ENCODE peak calls at places on chromosomes 7 and 10, in four cellular contexts. P is AG10803, U is adipocyte, S is skeletal muscle cell. T is an unnamed sample.

GRCh38 chr7:100689230-100690135 is 4.6 kb downstream of the GIGYF1 start:
- DNase-seq in P (no peak), U (no peak), S (no peak), T (no peak)

GRCh38 chr10:68955414-68955785 is 570 bp upstream of the DDX21 start:
- DNase-seq in S (no peak), P (peak; percentile 17), U (peak; percentile 51), T (no peak)

GRCh38 chr7:127504715-127505114 is 80.7 kb downstream of the GCC1 start:
- DNase-seq in U (peak; percentile 2), P (peak; percentile 16), S (no peak), T (peak; percentile 30)

GRCh38 chr10:29099001-29099400 is 189.9 kb upstream of the LYZL1 start:
- DNase-seq in S (no peak), P (no peak), U (no peak), T (no peak)

GRCh38 chr7:78080811-78081210 is 282.2 kb downstream of the PHTF2 start:
- DNase-seq in S (no peak), P (peak; percentile 6), U (peak; percentile 27), T (no peak)

GRCh38 chr10:61325596-61325995 is 127.6 kb downstream of the TMEM26 start:
- DNase-seq in S (no peak), U (peak; percentile 21), P (no peak), T (no peak)

GRCh38 chr7:98870071-98870651 is 347 bp upstream of the TMEM130 start:
- DNase-seq in S (no peak), P (peak; percentile 39), U (peak; percentile 89), T (peak; percentile 66)

GRCh38 chr7:128425851-128426250 is 16.1 kb upstream of the IMPDH1 start:
- DNase-seq in S (no peak), U (peak; percentile 80), P (peak; percentile 48), T (peak; percentile 56)

GRCh38 chr7:140540142-140540777 is 61.0 kb upstream of the MKRN1 start:
- DNase-seq in S (no peak), U (no peak), P (no peak), T (no peak)

GRCh38 chr7:32670105-32670504 is 174.8 kb downstream of the AVL9 start:
- DNase-seq in S (peak; percentile 57), P (peak; percentile 42), U (peak; percentile 49), T (peak; percentile 70)

GRCh38 chr7:39949980-39950472 is at the start of gene CDK13:
- DNase-seq in U (peak; percentile 83), S (peak; percentile 28), P (peak; percentile 74), T (peak; percentile 81)

GRCh38 chr10:102593074-102593803 is 51.0 kb upstream of the TRIM8 start:
- DNase-seq in S (no peak), U (no peak), P (peak; percentile 53), T (peak; percentile 83)

GRCh38 chr7:120825152-120825551 is 32.8 kb downstream of the TSPAN12 start:
- DNase-seq in S (no peak), P (no peak), U (no peak), T (no peak)

GRCh38 chr10:23556727-23557440 is 118.0 kb downstream of the OTUD1 start:
- DNase-seq in S (peak; percentile 10), P (peak; percentile 56), U (no peak), T (peak; percentile 78)

GRCh38 chr10:13231808-13232207 is 2.4 kb downstream of the UCMA start:
- DNase-seq in S (no peak), P (no peak), U (no peak), T (no peak)

GRCh38 chr7:132049462-132050304 is 493.3 kb upstream of the PODXL start:
- DNase-seq in S (no peak), U (peak; percentile 16), P (peak; percentile 6), T (peak; percentile 38)

GRCh38 chr7:46452781-46453180 is 531.7 kb upstream of the IGFBP3 start:
- DNase-seq in P (peak; percentile 36), S (no peak), U (no peak), T (no peak)

GRCh38 chr10:10846476-10846875 is 171.2 kb upstream of the CELF2 start:
- DNase-seq in S (no peak), P (no peak), U (no peak), T (no peak)

GRCh38 chr10:14358886-14359573 is 28.3 kb upstream of the FRMD4A start:
- DNase-seq in P (no peak), U (no peak), S (no peak), T (no peak)